ENCODE peak calls at places on chromosomes 16 and 17, in six cellular contexts. K is uterus, Y is pancreas, S is left ventricle myocardium inferior, C is psoas muscle, P is left lung. B is an unnamed sample. For H3K4me1, the result is how much of the 10 kb centered on the place peaks cover.

GRCh38 chr17:43891851-43892671 is 15.3 kb downstream of the MPP2 start:
- DNase-seq in K (no peak), Y (no peak), S (no peak), C (no peak), P (no peak), B (no peak)

GRCh38 chr17:5893741-5894140 is 176.4 kb upstream of the WSCD1 start:
- DNase-seq in K (no peak), Y (no peak), S (no peak), C (no peak), P (no peak), B (no peak)

GRCh38 chr17:58679263-58680037 is 12.4 kb downstream of the TEX14 start:
- DNase-seq in K (no peak), Y (no peak), S (no peak), C (no peak), P (no peak), B (no peak)

GRCh38 chr16:57701759-57702371 is 7.3 kb downstream of the DRC7 start:
- DNase-seq in K (peak), Y (peak), S (no peak), C (no peak), P (no peak), B (no peak)

GRCh38 chr16:48340054-48340453 is 45.2 kb downstream of the SIAH1 start:
- DNase-seq in K (no peak), Y (no peak), S (no peak), C (no peak), P (no peak), B (no peak)

GRCh38 chr16:660459-661183 is 7.3 kb upstream of the RHOT2 start:
- DNase-seq in K (peak), Y (no peak), S (peak), C (peak), P (peak), B (peak)

GRCh38 chr17:1673041-1673790 is 11.5 kb downstream of the PRPF8 start:
- DNase-seq in K (no peak), Y (no peak), S (no peak), C (peak), P (no peak), B (no peak)

GRCh38 chr17:66893382-66893781 is 58.5 kb downstream of the CACNG5 start:
- DNase-seq in K (no peak), Y (no peak), S (no peak), C (no peak), P (no peak), B (no peak)

GRCh38 chr16:56930516-56931252 is 1.3 kb upstream of the HERPUD1 start:
- DNase-seq in K (no peak), Y (peak), S (no peak), C (no peak), P (no peak), B (no peak)

GRCh38 chr17:74089869-74090464 is 113.5 kb upstream of the RPL38 start:
- DNase-seq in K (no peak), Y (no peak), S (no peak), C (no peak), P (peak), B (no peak)

GRCh38 chr17:45292696-45293412 is 24.0 kb downstream of the MAP3K14 start:
- DNase-seq in K (no peak), Y (no peak), S (no peak), C (peak), P (no peak), B (no peak)

GRCh38 chr16:57734308-57734924 is 1.2 kb upstream of the KATNB1 start:
- DNase-seq in K (no peak), Y (peak), S (no peak), C (no peak), P (no peak), B (no peak)

GRCh38 chr17:73015722-73016276 is 76.7 kb downstream of the SLC39A11 start:
- DNase-seq in K (no peak), Y (no peak), S (no peak), C (no peak), P (no peak), B (no peak)

GRCh38 chr17:68379692-68380677 is 77.3 kb downstream of the WIPI1 start:
- DNase-seq in K (no peak), Y (no peak), S (no peak), C (no peak), P (no peak), B (no peak)

GRCh38 chr17:38660097-38661026 is 14.4 kb downstream of the EPOP start:
- DNase-seq in K (no peak), Y (peak), S (no peak), C (no peak), P (peak), B (no peak)

GRCh38 chr16:75733305-75734141 is 7.2 kb upstream of the CPHXL start:
- DNase-seq in K (peak), Y (no peak), S (no peak), C (no peak), P (no peak), B (no peak)

GRCh38 chr17:4073983-4074830 is 68.6 kb downstream of the ZZEF1 start:
- DNase-seq in K (no peak), Y (no peak), S (no peak), C (peak), P (peak), B (peak)

GRCh38 chr17:28963212-28963611 is 11.9 kb upstream of the PHF12 start:
- DNase-seq in K (no peak), Y (no peak), S (no peak), C (peak), P (peak), B (no peak)

GRCh38 chr17:68195667-68196393 is 52.0 kb upstream of the AMZ2 start:
- DNase-seq in K (no peak), Y (peak), S (peak), C (no peak), P (no peak), B (peak)

GRCh38 chr17:20074489-20074888 is 65.3 kb downstream of the SPECC1 start:
- DNase-seq in K (no peak), Y (no peak), S (no peak), C (no peak), P (no peak), B (no peak)

GRCh38 chr17:16940116-16940881 is 31.6 kb downstream of the TNFRSF13B start:
- DNase-seq in K (no peak), Y (peak), S (no peak), C (no peak), P (no peak), B (no peak)

GRCh38 chr17:44820631-44821196 is 9.4 kb downstream of the GJC1 start:
- DNase-seq in K (no peak), Y (no peak), S (no peak), C (no peak), P (no peak), B (no peak)

GRCh38 chr17:9343513-9343912 is 232.1 kb downstream of the STX8 start:
- DNase-seq in K (peak), Y (no peak), S (no peak), C (no peak), P (no peak), B (no peak)

GRCh38 chr17:1629647-1630310 is 1.1 kb upstream of the SLC43A2 start:
- DNase-seq in K (no peak), Y (peak), S (peak), C (peak), P (peak), B (peak)

GRCh38 chr17:57823469-57824401 is 26.1 kb downstream of the MRPS23 start:
- DNase-seq in K (no peak), Y (no peak), S (no peak), C (no peak), P (no peak), B (no peak)

GRCh38 chr17:27471321-27472269 is 15.3 kb downstream of the KSR1 start:
- DNase-seq in K (no peak), Y (no peak), S (no peak), C (no peak), P (no peak), B (no peak)

GRCh38 chr16:83301966-83302365 is 505.8 kb upstream of the HSBP1 start:
- DNase-seq in K (no peak), Y (no peak), S (no peak), C (no peak), P (no peak), B (no peak)

GRCh38 chr17:18377437-18378204 is at the start of gene EVPLL:
- DNase-seq in K (no peak), Y (no peak), S (peak), C (peak), P (peak), B (no peak)

GRCh38 chr17:40072481-40073346 is 9.9 kb downstream of the THRA start:
- DNase-seq in K (peak), Y (peak), S (no peak), C (peak), P (no peak), B (peak)

GRCh38 chr16:12426122-12426521 is 377.6 kb downstream of the CPPED1 start:
- DNase-seq in K (no peak), Y (no peak), S (no peak), C (no peak), P (no peak), B (no peak)

GRCh38 chr16:11034481-11034931 is 90.1 kb downstream of the CLEC16A start:
- DNase-seq in K (peak), Y (no peak), S (peak), C (peak), P (no peak), B (no peak)

GRCh38 chr17:30905742-30906100 is 317 bp downstream of the TEFM start:
- DNase-seq in K (no peak), Y (no peak), S (no peak), C (no peak), P (no peak), B (no peak)

GRCh38 chr16:49473131-49473530 is 99.5 kb downstream of the C16orf78 start:
- DNase-seq in K (no peak), Y (no peak), S (no peak), C (peak), P (peak), B (no peak)

GRCh38 chr16:84341533-84342295 is 26.6 kb upstream of the ATP2C2 start:
- DNase-seq in K (no peak), Y (no peak), S (no peak), C (peak), P (no peak), B (no peak)

GRCh38 chr17:7294614-7295153 is at the start of gene YBX2:
- DNase-seq in K (peak), Y (peak), S (peak), C (peak), P (peak), B (peak)

DNA sequence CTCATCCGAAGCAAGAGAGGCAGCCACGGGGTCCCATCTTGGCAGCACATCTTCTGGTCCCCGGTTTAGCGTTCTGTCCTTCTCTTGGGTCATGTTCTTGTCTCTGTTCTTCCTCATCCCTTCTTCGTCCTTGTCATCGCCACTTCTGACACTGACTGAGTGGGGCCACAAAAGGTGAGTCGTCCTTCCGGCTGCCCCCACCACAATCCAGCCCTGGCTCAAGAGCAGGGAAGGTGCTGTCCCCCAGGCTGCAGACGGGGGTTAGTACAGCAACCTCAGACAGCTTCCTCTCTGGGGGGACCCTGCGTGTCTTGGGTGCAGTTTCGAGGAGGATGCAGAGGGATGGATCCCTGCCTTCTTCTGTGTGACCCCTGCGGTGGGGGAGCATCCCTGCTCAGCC is 21.8 kb downstream of the NAA60 start:
- DNase-seq in K (no peak), Y (no peak), S (no peak), C (no peak), P (no peak), B (no peak)
- H3K4me1 ChIP-seq in K (under half), Y (under half), S (half or more), C (half or more), P (half or more), B (under half)

GRCh38 chr16:54140057-54140787 is 146.4 kb downstream of the IRX3 start:
- DNase-seq in K (no peak), Y (no peak), S (no peak), C (no peak), P (no peak), B (no peak)
- TF ChIP-seq CTCF in K (no peak), Y (no peak), S (no peak), C (no peak), P (no peak), B (no peak)

GRCh38 chr17:63985387-63986140 is 12.6 kb upstream of the PRR29 start:
- DNase-seq in K (no peak), Y (no peak), S (no peak), C (peak), P (no peak), B (peak)
- H3K4me1 ChIP-seq in K (under half), Y (under half), S (half or more), C (half or more), P (under half), B (under half)

DNA sequence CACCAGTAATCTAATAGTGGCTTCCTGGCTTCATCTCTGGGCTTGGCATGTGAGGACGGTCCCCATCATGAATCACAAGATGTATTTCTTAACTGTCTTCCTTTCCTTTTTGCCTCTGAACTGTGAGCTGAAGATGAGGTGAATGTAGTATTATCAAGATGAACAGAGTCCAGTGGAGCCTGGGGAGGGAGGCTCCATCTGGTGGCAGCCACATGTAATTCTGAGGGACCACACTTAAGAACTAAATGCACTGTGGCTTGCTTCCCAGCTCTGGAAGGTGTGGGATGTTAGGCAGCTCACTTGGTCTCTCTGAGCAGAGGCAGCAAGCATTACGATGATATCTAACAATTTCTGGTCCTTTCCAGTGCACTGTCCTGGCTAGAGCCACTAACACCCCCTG is 354.9 kb upstream of the ASIC2 start:
- DNase-seq in K (no peak), Y (no peak), S (no peak), C (no peak), P (no peak), B (no peak)
- TF ChIP-seq CTCF in K (peak), Y (no peak), S (peak), C (peak), P (peak), B (no peak)

DNA sequence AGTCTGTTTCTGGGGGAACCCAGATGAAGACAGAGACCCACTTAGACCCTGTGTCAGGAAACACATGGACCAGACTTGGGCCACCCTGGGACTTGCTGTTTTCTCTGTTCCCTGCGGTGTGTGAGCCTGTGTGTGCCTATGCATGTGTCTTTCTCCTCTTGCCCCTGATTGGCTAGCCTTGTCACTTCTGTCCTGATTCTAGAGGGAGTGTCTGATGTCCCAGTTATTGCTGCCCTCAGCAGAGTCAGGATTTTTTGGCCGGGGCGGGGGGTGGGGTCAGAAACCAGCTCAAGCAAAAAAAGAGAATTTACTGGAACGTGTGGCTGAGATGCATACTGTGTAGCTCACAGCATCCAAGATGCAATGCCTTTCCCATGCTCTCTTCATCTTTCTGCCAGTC is 30.5 kb downstream of the PLCG2 start:
- DNase-seq in K (no peak), Y (no peak), S (no peak), C (no peak), P (no peak), B (no peak)
- H3K4me1 ChIP-seq in K (under half), Y (under half), S (under half), C (under half), P (under half), B (under half)

GRCh38 chr17:76523084-76524037 is 14.1 kb downstream of the CYGB start:
- DNase-seq in K (peak), Y (peak), S (peak), C (peak), P (peak), B (peak)
- TF ChIP-seq CTCF in K (peak), Y (peak), S (peak), C (peak), P (peak), B (peak)

DNA sequence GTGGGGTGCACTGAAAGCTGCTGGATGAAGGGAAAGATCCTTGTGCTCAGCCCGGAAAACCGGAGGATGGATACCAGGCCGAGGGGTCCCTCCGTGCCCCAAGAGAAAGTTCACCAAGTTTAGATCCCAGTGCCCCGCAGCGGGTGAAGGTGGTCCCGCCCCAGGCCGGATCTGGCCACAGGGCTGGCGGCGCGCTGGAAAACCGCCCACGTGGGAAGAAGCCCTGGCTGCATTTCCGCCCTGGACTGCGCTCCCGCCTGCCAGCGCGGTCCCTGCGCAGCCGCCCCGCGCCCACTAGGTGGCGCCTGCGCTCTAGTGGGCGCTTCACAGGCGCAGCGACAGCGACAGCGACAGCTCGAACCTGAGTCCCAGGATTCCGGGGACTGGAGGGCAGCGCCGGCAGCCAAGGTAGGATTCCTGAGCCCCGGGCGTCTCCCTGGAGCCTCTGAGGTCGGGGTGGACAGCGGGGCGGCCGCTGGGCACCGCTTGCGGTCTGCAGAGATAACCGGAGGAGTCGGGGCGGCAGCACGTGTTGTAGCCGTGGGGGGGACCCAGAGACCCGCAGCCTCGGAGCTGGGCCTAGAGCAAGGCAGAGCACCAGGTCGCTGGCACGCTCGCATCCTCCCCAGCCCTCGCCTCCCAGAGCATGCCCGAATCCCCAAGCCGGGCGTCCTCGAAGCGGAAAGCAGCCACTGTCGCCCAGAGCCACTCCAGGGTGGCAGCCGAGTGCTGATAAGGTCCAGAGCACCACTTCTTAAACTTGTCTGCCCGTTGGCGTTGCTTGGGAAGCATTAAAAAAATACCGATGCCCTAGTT is at the start of gene CHD9:
- DNase-seq in K (peak), Y (peak), S (peak), C (peak), P (peak), B (peak)
- H3K4me1 ChIP-seq in K (under half), Y (under half), S (half or more), C (under half), P (half or more), B (under half)

GRCh38 chr16:68093816-68094613 is 8.8 kb downstream of the NFATC3 start:
- DNase-seq in K (no peak), Y (no peak), S (no peak), C (no peak), P (no peak), B (no peak)

GRCh38 chr16:68096491-68096890 is 11.3 kb downstream of the NFATC3 start:
- DNase-seq in K (no peak), Y (no peak), S (no peak), C (no peak), P (no peak), B (no peak)

GRCh38 chr16:68091604-68092261 is 6.6 kb downstream of the NFATC3 start:
- DNase-seq in K (no peak), Y (no peak), S (no peak), C (no peak), P (no peak), B (no peak)

GRCh38 chr16:68097088-68097487 is 11.9 kb downstream of the NFATC3 start:
- DNase-seq in K (no peak), Y (no peak), S (no peak), C (no peak), P (no peak), B (no peak)

DNA sequence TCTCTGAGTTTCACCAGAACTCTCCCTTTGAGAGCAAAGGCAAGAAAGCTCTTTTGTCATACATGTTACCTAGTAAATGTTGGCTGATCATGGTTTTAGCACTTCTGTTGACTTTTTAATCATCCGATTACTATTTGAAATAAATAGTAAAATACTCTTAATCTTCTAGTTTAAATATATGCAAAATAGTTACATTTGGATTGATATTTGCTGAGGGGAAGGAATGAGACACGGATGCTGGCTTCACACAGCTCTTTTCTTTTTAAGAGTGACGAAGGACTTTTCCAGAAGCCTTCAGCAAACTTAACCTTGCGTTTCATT is 9.4 kb downstream of the NFATC3 start:
- DNase-seq in K (no peak), Y (no peak), S (no peak), C (no peak), P (no peak), B (no peak)
- TF ChIP-seq CTCF in K (no peak), Y (no peak), S (no peak), C (no peak), P (no peak), B (no peak)

GRCh38 chr17:47941246-47941997 is at the start of gene PNPO:
- DNase-seq in K (peak), Y (peak), S (peak), C (peak), P (peak), B (peak)
- H3K4me1 ChIP-seq in K (under half), Y (under half), S (under half), C (under half), P (half or more), B (under half)

GRCh38 chr16:87956771-87957279 is 5.6 kb downstream of the BANP start:
- DNase-seq in K (no peak), Y (no peak), S (no peak), C (no peak), P (no peak), B (no peak)
- TF ChIP-seq CTCF in K (no peak), Y (no peak), S (peak), C (no peak), P (no peak), B (peak)

B was measured in heart left ventricle.